ENCODE peak calls at places on chromosomes 16 and 17, in five cellular contexts. One of them, this sample, is unnamed.

GRCh38 chr16:66306366-66307150 is 59.9 kb upstream of the CDH5 start:
- DNase-seq in endodermal cell: peak; percentile 21
- DNase-seq in neural progenitor cell: no peak
- DNase-seq in mesendoderm: no peak
- DNase-seq in endothelial cell of umbilical vein: no peak
- DNase-seq in this sample: no peak

GRCh38 chr16:3954411-3954921 is 74.0 kb upstream of the CREBBP start:
- DNase-seq in neural progenitor cell: no peak
- DNase-seq in endodermal cell: no peak
- DNase-seq in mesendoderm: no peak
- DNase-seq in endothelial cell of umbilical vein: no peak
- DNase-seq in this sample: peak; percentile 36

GRCh38 chr17:61499632-61500031 is 47.4 kb downstream of the TBX4 start:
- DNase-seq in endothelial cell of umbilical vein: no peak
- DNase-seq in neural progenitor cell: no peak
- DNase-seq in mesendoderm: no peak
- DNase-seq in endodermal cell: no peak
- DNase-seq in this sample: no peak

GRCh38 chr17:61490540-61490975 is 38.3 kb downstream of the TBX4 start:
- DNase-seq in neural progenitor cell: no peak
- DNase-seq in endothelial cell of umbilical vein: no peak
- DNase-seq in endodermal cell: no peak
- DNase-seq in mesendoderm: no peak
- DNase-seq in this sample: peak; percentile 78

GRCh38 chr17:78128616-78129384 is at the start of gene TMC6:
- DNase-seq in neural progenitor cell: peak; percentile 74
- DNase-seq in endothelial cell of umbilical vein: peak; percentile 42
- DNase-seq in mesendoderm: peak; percentile 89
- DNase-seq in endodermal cell: peak; percentile 97
- DNase-seq in this sample: peak; percentile 44

GRCh38 chr17:68705331-68706166 is 104.4 kb upstream of the FAM20A start:
- DNase-seq in endodermal cell: no peak
- DNase-seq in mesendoderm: no peak
- DNase-seq in endothelial cell of umbilical vein: no peak
- DNase-seq in neural progenitor cell: no peak
- DNase-seq in this sample: peak; percentile 78

GRCh38 chr17:36943250-36944220 is 5.2 kb upstream of the AATF start:
- DNase-seq in endothelial cell of umbilical vein: peak; percentile 22
- DNase-seq in endodermal cell: peak; percentile 81
- DNase-seq in neural progenitor cell: peak; percentile 66
- DNase-seq in mesendoderm: no peak
- DNase-seq in this sample: no peak

GRCh38 chr16:82874672-82875071 is 247.9 kb downstream of the CDH13 start:
- DNase-seq in neural progenitor cell: no peak
- DNase-seq in mesendoderm: no peak
- DNase-seq in endodermal cell: no peak
- DNase-seq in endothelial cell of umbilical vein: no peak
- DNase-seq in this sample: no peak

GRCh38 chr16:11155284-11155806 is 100.7 kb downstream of the SOCS1 start:
- DNase-seq in mesendoderm: no peak
- DNase-seq in endodermal cell: no peak
- DNase-seq in neural progenitor cell: no peak
- DNase-seq in endothelial cell of umbilical vein: no peak
- DNase-seq in this sample: peak; percentile 49

GRCh38 chr16:6160871-6161270 is 1063.3 kb upstream of the EEF2KMT start:
- DNase-seq in neural progenitor cell: no peak
- DNase-seq in mesendoderm: no peak
- DNase-seq in endothelial cell of umbilical vein: no peak
- DNase-seq in endodermal cell: no peak
- DNase-seq in this sample: no peak

GRCh38 chr16:51981725-51982124 is 565.2 kb downstream of the TOX3 start:
- DNase-seq in endodermal cell: no peak
- DNase-seq in mesendoderm: peak; percentile 4
- DNase-seq in endothelial cell of umbilical vein: no peak
- DNase-seq in neural progenitor cell: no peak
- DNase-seq in this sample: no peak

GRCh38 chr16:27417047-27417671 is 15.2 kb downstream of the IL21R start:
- DNase-seq in mesendoderm: no peak
- DNase-seq in endodermal cell: no peak
- DNase-seq in neural progenitor cell: no peak
- DNase-seq in endothelial cell of umbilical vein: no peak
- DNase-seq in this sample: no peak

GRCh38 chr17:52606590-52606989 is 448.1 kb upstream of the CA10 start:
- DNase-seq in endodermal cell: no peak
- DNase-seq in neural progenitor cell: no peak
- DNase-seq in endothelial cell of umbilical vein: no peak
- DNase-seq in mesendoderm: no peak
- DNase-seq in this sample: no peak

GRCh38 chr16:77788196-77789084 is at the start of gene VAT1L:
- DNase-seq in endothelial cell of umbilical vein: peak; percentile 54
- DNase-seq in neural progenitor cell: peak; percentile 78
- DNase-seq in mesendoderm: peak; percentile 71
- DNase-seq in endodermal cell: peak; percentile 89
- DNase-seq in this sample: peak; percentile 8

GRCh38 chr17:82874011-82874835 is 34.4 kb upstream of the ZNF750 start:
- DNase-seq in endodermal cell: no peak
- DNase-seq in mesendoderm: no peak
- DNase-seq in neural progenitor cell: no peak
- DNase-seq in endothelial cell of umbilical vein: no peak
- DNase-seq in this sample: no peak

GRCh38 chr17:50618941-50619340 is 15.7 kb upstream of the ABCC3 start:
- DNase-seq in neural progenitor cell: no peak
- DNase-seq in endodermal cell: no peak
- DNase-seq in mesendoderm: no peak
- DNase-seq in endothelial cell of umbilical vein: no peak
- DNase-seq in this sample: no peak

GRCh38 chr17:49497147-49498036 is 2.3 kb downstream of the NGFR start:
- DNase-seq in neural progenitor cell: peak; percentile 94
- DNase-seq in endothelial cell of umbilical vein: peak; percentile 6
- DNase-seq in mesendoderm: peak; percentile 76
- DNase-seq in endodermal cell: peak; percentile 94
- DNase-seq in this sample: peak; percentile 53

GRCh38 chr17:81837641-81838040 is 2.8 kb upstream of the PPP1R27 start:
- DNase-seq in endothelial cell of umbilical vein: no peak
- DNase-seq in mesendoderm: no peak
- DNase-seq in neural progenitor cell: no peak
- DNase-seq in endodermal cell: no peak
- DNase-seq in this sample: no peak

GRCh38 chr17:34797724-34798123 is 163.5 kb downstream of the CCT6B start:
- DNase-seq in endodermal cell: peak; percentile 97
- DNase-seq in mesendoderm: peak; percentile 91
- DNase-seq in endothelial cell of umbilical vein: peak; percentile 5
- DNase-seq in neural progenitor cell: peak; percentile 92
- DNase-seq in this sample: peak; percentile 43

GRCh38 chr16:89924298-89924924 is 1.3 kb downstream of the TUBB3 start:
- DNase-seq in neural progenitor cell: peak; percentile 94
- DNase-seq in mesendoderm: peak; percentile 93
- DNase-seq in endodermal cell: peak; percentile 91
- DNase-seq in endothelial cell of umbilical vein: peak; percentile 16
- DNase-seq in this sample: peak; percentile 80

GRCh38 chr16:30010817-30011504 is at the start of gene DOC2A:
- DNase-seq in endodermal cell: peak; percentile 85
- DNase-seq in mesendoderm: peak; percentile 60
- DNase-seq in endothelial cell of umbilical vein: no peak
- DNase-seq in neural progenitor cell: peak; percentile 78
- DNase-seq in this sample: peak; percentile 43

GRCh38 chr17:36203335-36203734 is 6.8 kb upstream of the CCL3L1 start:
- DNase-seq in neural progenitor cell: no peak
- DNase-seq in mesendoderm: no peak
- DNase-seq in endothelial cell of umbilical vein: no peak
- DNase-seq in endodermal cell: peak; percentile 13
- DNase-seq in this sample: no peak

GRCh38 chr17:34356194-34356593 is at the start of gene CCL13:
- DNase-seq in endothelial cell of umbilical vein: no peak
- DNase-seq in mesendoderm: no peak
- DNase-seq in neural progenitor cell: no peak
- DNase-seq in endodermal cell: no peak
- DNase-seq in this sample: no peak

GRCh38 chr17:61542027-61542426 is 49.0 kb downstream of the NACA2 start:
- DNase-seq in mesendoderm: no peak
- DNase-seq in endodermal cell: no peak
- DNase-seq in neural progenitor cell: no peak
- DNase-seq in endothelial cell of umbilical vein: no peak
- DNase-seq in this sample: no peak

GRCh38 chr17:40720904-40721303 is 17.4 kb upstream of the KRT24 start:
- DNase-seq in neural progenitor cell: no peak
- DNase-seq in endodermal cell: no peak
- DNase-seq in mesendoderm: no peak
- DNase-seq in endothelial cell of umbilical vein: no peak
- DNase-seq in this sample: no peak

DNA sequence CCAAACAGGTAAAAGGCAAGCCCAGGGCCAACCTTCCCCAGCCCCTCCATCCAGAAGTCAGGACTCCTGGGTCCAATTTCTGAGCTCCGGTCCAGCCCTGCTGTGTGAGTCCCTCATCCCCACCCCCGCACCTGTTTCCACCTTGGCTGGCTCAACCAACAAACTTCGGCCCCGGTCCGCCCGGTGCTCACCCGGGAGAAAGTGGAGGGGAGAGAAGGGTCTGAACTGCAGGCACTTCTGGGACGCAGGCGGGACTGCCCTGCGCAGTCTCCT is 542 bp downstream of the RHBDF2 start:
- DNase-seq in neural progenitor cell: no peak
- DNase-seq in endodermal cell: no peak
- DNase-seq in mesendoderm: peak; percentile 43
- DNase-seq in endothelial cell of umbilical vein: no peak
- DNase-seq in this sample: no peak
- H3K9ac ChIP-seq in neural progenitor cell: no peak overlapping the region
- H3K9ac ChIP-seq in endodermal cell: peak overlapping the region; percentile 59
- H3K9ac ChIP-seq in mesendoderm: peak overlapping the region; percentile 90
- H3K9ac ChIP-seq in endothelial cell of umbilical vein: peak overlapping the region; percentile 69
- H3K9ac ChIP-seq in this sample: peak overlapping the region; percentile 34

GRCh38 chr16:19706846-19707245 is 11.2 kb downstream of the KNOP1 start:
- DNase-seq in neural progenitor cell: no peak
- DNase-seq in endothelial cell of umbilical vein: no peak
- DNase-seq in mesendoderm: no peak
- DNase-seq in endodermal cell: no peak
- DNase-seq in this sample: no peak
- H3K36me3 ChIP-seq in neural progenitor cell: peaks cover 8% of the 10 kb centered on the region
- H3K36me3 ChIP-seq in endothelial cell of umbilical vein: peaks cover 6% of the 10 kb centered on the region
- H3K36me3 ChIP-seq in mesendoderm: peaks cover 13% of the 10 kb centered on the region
- H3K36me3 ChIP-seq in endodermal cell: peaks cover 87% of the 10 kb centered on the region
- H3K36me3 ChIP-seq in this sample: peaks cover 43% of the 10 kb centered on the region

GRCh38 chr16:53789159-53789558 is 85.2 kb downstream of the FTO start:
- DNase-seq in endothelial cell of umbilical vein: no peak
- DNase-seq in endodermal cell: no peak
- DNase-seq in mesendoderm: no peak
- DNase-seq in neural progenitor cell: no peak
- DNase-seq in this sample: peak; percentile 85

GRCh38 chr16:53787423-53787822 is 83.5 kb downstream of the FTO start:
- DNase-seq in mesendoderm: no peak
- DNase-seq in neural progenitor cell: no peak
- DNase-seq in endothelial cell of umbilical vein: no peak
- DNase-seq in endodermal cell: no peak
- DNase-seq in this sample: no peak

DNA sequence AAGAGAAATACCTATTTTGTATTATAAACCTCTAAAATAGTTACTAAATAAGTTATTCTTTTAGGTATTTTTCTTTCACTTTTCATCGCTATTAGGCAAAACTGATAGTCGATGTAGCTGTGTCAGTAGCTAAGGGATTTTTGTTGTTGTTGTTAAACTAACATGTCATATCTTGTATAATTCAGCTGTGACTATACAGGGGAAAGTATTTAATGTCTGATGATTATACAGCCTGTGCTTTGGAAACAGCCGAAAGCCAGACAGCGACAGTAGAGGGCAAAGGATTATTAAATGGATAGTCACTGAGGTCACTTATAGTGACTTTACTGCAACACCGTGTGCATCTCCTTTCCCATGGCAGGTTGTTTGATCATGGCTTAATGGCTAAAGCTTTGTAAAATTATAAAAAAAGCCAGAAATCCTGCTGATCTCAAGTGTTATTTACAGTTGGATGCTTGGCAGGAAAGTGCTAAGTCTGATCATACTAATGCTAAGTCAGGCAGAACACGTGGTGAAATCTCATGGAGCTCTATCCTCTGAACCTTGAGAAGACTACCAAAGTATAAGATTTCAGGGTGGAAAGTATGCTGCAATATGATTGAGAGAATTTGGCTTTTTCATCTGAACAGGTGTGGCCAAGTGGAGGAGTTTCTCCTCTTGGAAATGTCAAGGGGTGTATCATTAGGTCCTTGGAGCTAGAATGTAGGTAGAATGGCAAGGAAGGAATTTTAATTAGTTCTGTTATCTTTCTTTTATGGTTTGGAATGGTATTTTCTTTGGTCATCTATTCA is 88.4 kb downstream of the FTO start:
- DNase-seq in endothelial cell of umbilical vein: no peak
- DNase-seq in endodermal cell: no peak
- DNase-seq in mesendoderm: no peak
- DNase-seq in neural progenitor cell: no peak
- DNase-seq in this sample: no peak
- H3K9ac ChIP-seq in endothelial cell of umbilical vein: no peak overlapping the region
- H3K9ac ChIP-seq in endodermal cell: no peak overlapping the region
- H3K9ac ChIP-seq in mesendoderm: no peak overlapping the region
- H3K9ac ChIP-seq in neural progenitor cell: no peak overlapping the region
- H3K9ac ChIP-seq in this sample: no peak overlapping the region

GRCh38 chr17:80349437-80350160 is 65.4 kb upstream of the ENDOV start:
- DNase-seq in neural progenitor cell: no peak
- DNase-seq in endothelial cell of umbilical vein: no peak
- DNase-seq in endodermal cell: no peak
- DNase-seq in mesendoderm: no peak
- DNase-seq in this sample: no peak
- H3K36me3 ChIP-seq in neural progenitor cell: no peaks in the 10 kb centered on the region
- H3K36me3 ChIP-seq in endothelial cell of umbilical vein: peaks cover 73% of the 10 kb centered on the region
- H3K36me3 ChIP-seq in endodermal cell: peaks cover 92% of the 10 kb centered on the region
- H3K36me3 ChIP-seq in mesendoderm: peaks cover 12% of the 10 kb centered on the region
- H3K36me3 ChIP-seq in this sample: peaks cover 99% of the 10 kb centered on the region

This sample was measured in adipocyte.